ENCODE peak calls at places on chromosomes 16 and 17, in nine cellular contexts. One of them, this sample, is unnamed.

GRCh38 chr17:76252040-76252954 is 12.0 kb upstream of the RNF157 start:
- DNase-seq in GM23248: peak
- DNase-seq in aorta: peak
- DNase-seq in adrenal gland: peak
- DNase-seq in naive thymus-derived CD4-positive, alpha-beta T cell: no peak
- DNase-seq in mesenchymal stem cell: peak
- DNase-seq in kidney: peak
- DNase-seq in cardiac muscle cell: peak
- DNase-seq in uterus: no peak
- DNase-seq in this sample: peak

GRCh38 chr17:65588194-65588808 is 26.9 kb upstream of the AXIN2 start:
- DNase-seq in GM23248: no peak
- DNase-seq in aorta: no peak
- DNase-seq in adrenal gland: peak
- DNase-seq in naive thymus-derived CD4-positive, alpha-beta T cell: no peak
- DNase-seq in mesenchymal stem cell: no peak
- DNase-seq in kidney: peak
- DNase-seq in cardiac muscle cell: no peak
- DNase-seq in uterus: no peak
- DNase-seq in this sample: no peak

GRCh38 chr17:76262732-76263344 is 2.3 kb upstream of the UBALD2 start:
- DNase-seq in GM23248: no peak
- DNase-seq in aorta: no peak
- DNase-seq in adrenal gland: no peak
- DNase-seq in naive thymus-derived CD4-positive, alpha-beta T cell: no peak
- DNase-seq in mesenchymal stem cell: peak
- DNase-seq in kidney: peak
- DNase-seq in cardiac muscle cell: no peak
- DNase-seq in uterus: no peak
- DNase-seq in this sample: peak

GRCh38 chr17:83061586-83061985 is 17.8 kb upstream of the METRNL start:
- DNase-seq in GM23248: no peak
- DNase-seq in aorta: no peak
- DNase-seq in adrenal gland: no peak
- DNase-seq in naive thymus-derived CD4-positive, alpha-beta T cell: no peak
- DNase-seq in mesenchymal stem cell: no peak
- DNase-seq in kidney: peak
- DNase-seq in cardiac muscle cell: no peak
- DNase-seq in uterus: no peak
- DNase-seq in this sample: no peak

GRCh38 chr17:74008196-74008595 is 195.3 kb upstream of the RPL38 start:
- DNase-seq in GM23248: peak
- DNase-seq in aorta: no peak
- DNase-seq in adrenal gland: no peak
- DNase-seq in naive thymus-derived CD4-positive, alpha-beta T cell: no peak
- DNase-seq in mesenchymal stem cell: no peak
- DNase-seq in kidney: no peak
- DNase-seq in cardiac muscle cell: peak
- DNase-seq in uterus: no peak
- DNase-seq in this sample: no peak

GRCh38 chr16:4372578-4373355 is 1.1 kb downstream of the VASN start:
- DNase-seq in GM23248: peak
- DNase-seq in aorta: no peak
- DNase-seq in adrenal gland: peak
- DNase-seq in naive thymus-derived CD4-positive, alpha-beta T cell: no peak
- DNase-seq in mesenchymal stem cell: peak
- DNase-seq in kidney: no peak
- DNase-seq in cardiac muscle cell: peak
- DNase-seq in uterus: peak
- DNase-seq in this sample: no peak

GRCh38 chr16:70553645-70554044 is 30.0 kb downstream of the SF3B3 start:
- DNase-seq in GM23248: peak
- DNase-seq in aorta: no peak
- DNase-seq in adrenal gland: no peak
- DNase-seq in naive thymus-derived CD4-positive, alpha-beta T cell: no peak
- DNase-seq in mesenchymal stem cell: peak
- DNase-seq in kidney: no peak
- DNase-seq in cardiac muscle cell: peak
- DNase-seq in uterus: no peak
- DNase-seq in this sample: no peak

GRCh38 chr16:48000622-48001021 is 155.2 kb downstream of the ABCC12 start:
- DNase-seq in GM23248: no peak
- DNase-seq in aorta: no peak
- DNase-seq in adrenal gland: no peak
- DNase-seq in naive thymus-derived CD4-positive, alpha-beta T cell: no peak
- DNase-seq in mesenchymal stem cell: no peak
- DNase-seq in kidney: no peak
- DNase-seq in cardiac muscle cell: no peak
- DNase-seq in uterus: no peak
- DNase-seq in this sample: no peak

GRCh38 chr16:2364638-2365210 is 24.2 kb upstream of the ABCA3 start:
- DNase-seq in GM23248: no peak
- DNase-seq in aorta: no peak
- DNase-seq in adrenal gland: no peak
- DNase-seq in naive thymus-derived CD4-positive, alpha-beta T cell: no peak
- DNase-seq in mesenchymal stem cell: no peak
- DNase-seq in kidney: no peak
- DNase-seq in cardiac muscle cell: peak
- DNase-seq in uterus: no peak
- DNase-seq in this sample: no peak

GRCh38 chr17:42509916-42510315 is 26.1 kb upstream of the NAGLU start:
- DNase-seq in GM23248: no peak
- DNase-seq in aorta: peak
- DNase-seq in adrenal gland: no peak
- DNase-seq in naive thymus-derived CD4-positive, alpha-beta T cell: no peak
- DNase-seq in mesenchymal stem cell: no peak
- DNase-seq in kidney: no peak
- DNase-seq in cardiac muscle cell: no peak
- DNase-seq in uterus: no peak
- DNase-seq in this sample: no peak

GRCh38 chr17:63946440-63947363 is 14.6 kb upstream of the CD79B start:
- DNase-seq in GM23248: peak
- DNase-seq in aorta: no peak
- DNase-seq in adrenal gland: peak
- DNase-seq in naive thymus-derived CD4-positive, alpha-beta T cell: peak
- DNase-seq in mesenchymal stem cell: peak
- DNase-seq in kidney: no peak
- DNase-seq in cardiac muscle cell: peak
- DNase-seq in uterus: no peak
- DNase-seq in this sample: no peak

GRCh38 chr16:25817295-25817694 is 125.5 kb downstream of the HS3ST4 start:
- DNase-seq in GM23248: no peak
- DNase-seq in aorta: no peak
- DNase-seq in adrenal gland: no peak
- DNase-seq in naive thymus-derived CD4-positive, alpha-beta T cell: no peak
- DNase-seq in mesenchymal stem cell: no peak
- DNase-seq in kidney: no peak
- DNase-seq in cardiac muscle cell: no peak
- DNase-seq in uterus: no peak
- DNase-seq in this sample: no peak

GRCh38 chr17:28623696-28624095 is 9.7 kb upstream of the RSKR start:
- DNase-seq in GM23248: no peak
- DNase-seq in aorta: no peak
- DNase-seq in adrenal gland: no peak
- DNase-seq in naive thymus-derived CD4-positive, alpha-beta T cell: no peak
- DNase-seq in mesenchymal stem cell: no peak
- DNase-seq in kidney: no peak
- DNase-seq in cardiac muscle cell: no peak
- DNase-seq in uterus: no peak
- DNase-seq in this sample: peak

GRCh38 chr16:78122774-78123315 is 23.4 kb downstream of the WWOX start:
- DNase-seq in GM23248: peak
- DNase-seq in aorta: no peak
- DNase-seq in adrenal gland: peak
- DNase-seq in naive thymus-derived CD4-positive, alpha-beta T cell: no peak
- DNase-seq in mesenchymal stem cell: peak
- DNase-seq in kidney: no peak
- DNase-seq in cardiac muscle cell: peak
- DNase-seq in uterus: no peak
- DNase-seq in this sample: no peak

GRCh38 chr17:2721603-2722002 is 10.0 kb upstream of the CLUH start:
- DNase-seq in GM23248: no peak
- DNase-seq in aorta: no peak
- DNase-seq in adrenal gland: no peak
- DNase-seq in naive thymus-derived CD4-positive, alpha-beta T cell: no peak
- DNase-seq in mesenchymal stem cell: no peak
- DNase-seq in kidney: no peak
- DNase-seq in cardiac muscle cell: no peak
- DNase-seq in uterus: no peak
- DNase-seq in this sample: no peak

GRCh38 chr16:83231771-83232170 is 576.0 kb upstream of the HSBP1 start:
- DNase-seq in GM23248: no peak
- DNase-seq in aorta: no peak
- DNase-seq in adrenal gland: no peak
- DNase-seq in naive thymus-derived CD4-positive, alpha-beta T cell: no peak
- DNase-seq in mesenchymal stem cell: peak
- DNase-seq in kidney: no peak
- DNase-seq in cardiac muscle cell: no peak
- DNase-seq in uterus: no peak
- DNase-seq in this sample: no peak

GRCh38 chr16:86577314-86577971 is 906 bp upstream of the FOXL1 start:
- DNase-seq in GM23248: peak
- DNase-seq in aorta: no peak
- DNase-seq in adrenal gland: no peak
- DNase-seq in naive thymus-derived CD4-positive, alpha-beta T cell: no peak
- DNase-seq in mesenchymal stem cell: peak
- DNase-seq in kidney: no peak
- DNase-seq in cardiac muscle cell: no peak
- DNase-seq in uterus: no peak
- DNase-seq in this sample: no peak

GRCh38 chr17:68820476-68820824 is 134.7 kb downstream of the ABCA8 start:
- DNase-seq in GM23248: no peak
- DNase-seq in aorta: no peak
- DNase-seq in adrenal gland: no peak
- DNase-seq in naive thymus-derived CD4-positive, alpha-beta T cell: no peak
- DNase-seq in mesenchymal stem cell: peak
- DNase-seq in kidney: no peak
- DNase-seq in cardiac muscle cell: no peak
- DNase-seq in uterus: no peak
- DNase-seq in this sample: no peak

GRCh38 chr16:55478827-55479559 is at the start of gene MMP2:
- DNase-seq in GM23248: peak
- DNase-seq in aorta: peak
- DNase-seq in adrenal gland: peak
- DNase-seq in naive thymus-derived CD4-positive, alpha-beta T cell: no peak
- DNase-seq in mesenchymal stem cell: peak
- DNase-seq in kidney: peak
- DNase-seq in cardiac muscle cell: peak
- DNase-seq in uterus: peak
- DNase-seq in this sample: peak

GRCh38 chr16:66481081-66481942 is 54.2 kb downstream of the BEAN1 start:
- DNase-seq in GM23248: no peak
- DNase-seq in aorta: peak
- DNase-seq in adrenal gland: no peak
- DNase-seq in naive thymus-derived CD4-positive, alpha-beta T cell: no peak
- DNase-seq in mesenchymal stem cell: no peak
- DNase-seq in kidney: peak
- DNase-seq in cardiac muscle cell: no peak
- DNase-seq in uterus: no peak
- DNase-seq in this sample: no peak

GRCh38 chr16:53209489-53209888 is 154.7 kb downstream of the CHD9 start:
- DNase-seq in GM23248: peak
- DNase-seq in aorta: no peak
- DNase-seq in adrenal gland: no peak
- DNase-seq in naive thymus-derived CD4-positive, alpha-beta T cell: no peak
- DNase-seq in mesenchymal stem cell: no peak
- DNase-seq in kidney: no peak
- DNase-seq in cardiac muscle cell: no peak
- DNase-seq in uterus: no peak
- DNase-seq in this sample: no peak
- H3K27ac ChIP-seq in GM23248: peak
- H3K27ac ChIP-seq in aorta: no peak
- H3K27ac ChIP-seq in adrenal gland: peak
- H3K27ac ChIP-seq in naive thymus-derived CD4-positive, alpha-beta T cell: no peak
- H3K27ac ChIP-seq in mesenchymal stem cell: no peak
- H3K27ac ChIP-seq in kidney: peak
- H3K27ac ChIP-seq in cardiac muscle cell: peak
- H3K27ac ChIP-seq in uterus: peak
- H3K27ac ChIP-seq in this sample: peak

GRCh38 chr16:970379-970765 is 412 bp downstream of the LMF1 start:
- DNase-seq in GM23248: peak
- DNase-seq in aorta: no peak
- DNase-seq in adrenal gland: no peak
- DNase-seq in naive thymus-derived CD4-positive, alpha-beta T cell: no peak
- DNase-seq in mesenchymal stem cell: no peak
- DNase-seq in kidney: no peak
- DNase-seq in cardiac muscle cell: no peak
- DNase-seq in uterus: no peak
- DNase-seq in this sample: no peak
- H3K4me3 ChIP-seq in GM23248: peak
- H3K4me3 ChIP-seq in aorta: peak
- H3K4me3 ChIP-seq in adrenal gland: peak
- H3K4me3 ChIP-seq in naive thymus-derived CD4-positive, alpha-beta T cell: peak
- H3K4me3 ChIP-seq in mesenchymal stem cell: peak
- H3K4me3 ChIP-seq in kidney: peak
- H3K4me3 ChIP-seq in cardiac muscle cell: peak
- H3K4me3 ChIP-seq in uterus: peak
- H3K4me3 ChIP-seq in this sample: peak

DNA sequence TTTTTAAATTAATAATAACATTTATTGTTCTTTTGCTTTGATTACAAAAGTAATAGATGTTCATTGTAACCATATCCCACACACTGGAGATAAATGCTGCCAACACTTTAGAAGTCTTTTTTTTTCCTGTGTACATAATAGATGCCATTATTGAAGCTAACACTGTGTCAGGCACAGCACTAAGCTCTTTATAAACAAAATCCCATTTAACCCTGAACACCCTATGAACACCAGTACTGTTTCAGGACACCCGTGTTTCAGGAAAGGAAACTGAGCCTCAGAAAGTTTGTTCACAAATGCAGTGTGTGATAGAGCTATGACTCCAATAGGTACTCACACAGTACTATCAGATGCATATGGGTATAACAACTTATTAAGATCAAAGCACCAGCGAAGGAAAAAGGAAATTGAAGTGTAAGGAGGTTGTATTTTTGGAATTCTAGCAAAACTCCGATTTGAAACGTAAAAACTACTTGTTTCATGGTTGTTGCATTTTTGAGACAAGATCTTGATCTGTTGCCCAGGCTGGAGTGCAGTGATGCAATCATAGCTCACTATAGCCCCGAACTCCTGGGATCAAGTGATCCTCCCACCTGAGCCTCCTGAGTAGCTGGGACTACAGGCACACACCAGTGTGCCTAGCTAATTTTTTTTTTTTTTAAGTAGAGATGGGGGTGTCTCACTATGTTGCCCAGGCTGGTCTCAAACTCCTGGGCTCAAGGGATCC is 2.0 kb upstream of the KIFC3 start:
- DNase-seq in GM23248: peak
- DNase-seq in aorta: no peak
- DNase-seq in adrenal gland: no peak
- DNase-seq in naive thymus-derived CD4-positive, alpha-beta T cell: no peak
- DNase-seq in mesenchymal stem cell: no peak
- DNase-seq in kidney: no peak
- DNase-seq in cardiac muscle cell: peak
- DNase-seq in uterus: no peak
- DNase-seq in this sample: no peak
- H3K27ac ChIP-seq in GM23248: no peak
- H3K27ac ChIP-seq in aorta: no peak
- H3K27ac ChIP-seq in adrenal gland: peak
- H3K27ac ChIP-seq in naive thymus-derived CD4-positive, alpha-beta T cell: no peak
- H3K27ac ChIP-seq in mesenchymal stem cell: no peak
- H3K27ac ChIP-seq in kidney: peak
- H3K27ac ChIP-seq in cardiac muscle cell: peak
- H3K27ac ChIP-seq in uterus: peak
- H3K27ac ChIP-seq in this sample: no peak

GRCh38 chr17:57535652-57536018 is 209.5 kb downstream of the CCDC182 start:
- DNase-seq in GM23248: no peak
- DNase-seq in aorta: no peak
- DNase-seq in adrenal gland: peak
- DNase-seq in naive thymus-derived CD4-positive, alpha-beta T cell: no peak
- DNase-seq in mesenchymal stem cell: no peak
- DNase-seq in kidney: no peak
- DNase-seq in cardiac muscle cell: no peak
- DNase-seq in uterus: no peak
- DNase-seq in this sample: no peak
- H3K4me3 ChIP-seq in GM23248: no peak
- H3K4me3 ChIP-seq in aorta: no peak
- H3K4me3 ChIP-seq in adrenal gland: no peak
- H3K4me3 ChIP-seq in naive thymus-derived CD4-positive, alpha-beta T cell: no peak
- H3K4me3 ChIP-seq in mesenchymal stem cell: no peak
- H3K4me3 ChIP-seq in kidney: no peak
- H3K4me3 ChIP-seq in cardiac muscle cell: no peak
- H3K4me3 ChIP-seq in uterus: no peak
- H3K4me3 ChIP-seq in this sample: no peak

This sample was measured in gastrocnemius medialis.